ENCODE peak calls at places on chromosomes 5 and 9, in seven cellular contexts. B is Right ventricle myocardium superior; Q is NCI-H510A treated with DMSO at 0.1 percent for 48 hours; E is stimulated activated CD4-positive, alpha-beta T cell treated with anti-CD3 and anti-CD28 coated beads, Interleukin-15, amount 100 ng/mL, for 1 hour; W is posterior vena cava; J is NCI-H1105; A is GM12891. H is an unnamed sample.

GRCh38 chr5:108255468-108255867 is 126.4 kb downstream of the FBXL17 start:
- DNase-seq in B (no peak), Q (no peak), E (no peak), W (no peak), J (no peak), A (no peak), H (no peak)

GRCh38 chr5:154862766-154863165 is 4.3 kb downstream of the CNOT8 start:
- DNase-seq in B (no peak), Q (no peak), E (no peak), W (no peak), J (no peak), A (no peak), H (no peak)

GRCh38 chr5:58503634-58504033 is 12.4 kb downstream of the GAPT start:
- DNase-seq in B (no peak), Q (no peak), E (no peak), W (no peak), J (no peak), A (no peak), H (no peak)

GRCh38 chr5:15463231-15463630 is 36.7 kb upstream of the FBXL7 start:
- DNase-seq in B (no peak), Q (peak), E (no peak), W (no peak), J (peak), A (no peak), H (no peak)

GRCh38 chr5:71782771-71783770 is 64.0 kb downstream of the CARTPT start:
- DNase-seq in B (peak), Q (peak), E (no peak), W (peak), J (peak), A (no peak), H (no peak)

GRCh38 chr9:19161257-19162025 is 34.1 kb upstream of the PLIN2 start:
- DNase-seq in B (no peak), Q (no peak), E (peak), W (no peak), J (no peak), A (peak), H (no peak)

GRCh38 chr5:42612997-42613396 is 143.6 kb upstream of the CCDC152 start:
- DNase-seq in B (no peak), Q (no peak), E (no peak), W (no peak), J (no peak), A (no peak), H (no peak)

GRCh38 chr5:178576591-178577351 is 13.4 kb downstream of the COL23A1 start:
- DNase-seq in B (no peak), Q (no peak), E (no peak), W (no peak), J (no peak), A (no peak), H (no peak)

GRCh38 chr9:120925535-120926396 is 830 bp downstream of the TRAF1 start:
- DNase-seq in B (peak), Q (no peak), E (peak), W (peak), J (no peak), A (no peak), H (no peak)

GRCh38 chr5:6471252-6471651 is 22.6 kb downstream of the UBE2QL1 start:
- DNase-seq in B (no peak), Q (no peak), E (no peak), W (no peak), J (no peak), A (no peak), H (no peak)

GRCh38 chr5:79759848-79760247 is 70.2 kb downstream of the CMYA5 start:
- DNase-seq in B (no peak), Q (no peak), E (no peak), W (no peak), J (no peak), A (no peak), H (no peak)

GRCh38 chr9:130927995-130928900 is 10.8 kb downstream of the FIBCD1 start:
- DNase-seq in B (peak), Q (no peak), E (no peak), W (no peak), J (peak), A (peak), H (no peak)

GRCh38 chr9:137771580-137771979 is 106.0 kb upstream of the CACNA1B start:
- DNase-seq in B (no peak), Q (no peak), E (no peak), W (no peak), J (no peak), A (no peak), H (no peak)

GRCh38 chr5:84779206-84779605 is 394.5 kb upstream of the EDIL3 start:
- DNase-seq in B (no peak), Q (no peak), E (no peak), W (no peak), J (no peak), A (no peak), H (no peak)

GRCh38 chr5:74094096-74094778 is 468.2 kb downstream of the ARHGEF28 start:
- DNase-seq in B (no peak), Q (no peak), E (no peak), W (no peak), J (no peak), A (no peak), H (no peak)

GRCh38 chr9:98687911-98688310 is 20.8 kb downstream of the GABBR2 start:
- DNase-seq in B (no peak), Q (no peak), E (no peak), W (no peak), J (no peak), A (no peak), H (no peak)

GRCh38 chr9:98121096-98121495 is 2.1 kb upstream of the TRIM14 start:
- DNase-seq in B (no peak), Q (no peak), E (no peak), W (no peak), J (no peak), A (no peak), H (no peak)

GRCh38 chr5:994272-994607 is 14.4 kb upstream of the NKD2 start:
- DNase-seq in B (no peak), Q (no peak), E (no peak), W (peak), J (no peak), A (no peak), H (no peak)

GRCh38 chr5:36875051-36875788 is 1.3 kb upstream of the NIPBL start:
- DNase-seq in B (peak), Q (peak), E (peak), W (peak), J (peak), A (no peak), H (no peak)

GRCh38 chr9:25681270-25681669 is 3.0 kb upstream of the TUSC1 start:
- DNase-seq in B (no peak), Q (no peak), E (no peak), W (no peak), J (no peak), A (no peak), H (no peak)

GRCh38 chr5:68180286-68181038 is 35.1 kb upstream of the PIK3R1 start:
- DNase-seq in B (no peak), Q (no peak), E (no peak), W (no peak), J (no peak), A (no peak), H (no peak)

GRCh38 chr5:132310141-132310834 is 16.1 kb downstream of the SLC22A4 start:
- DNase-seq in B (no peak), Q (no peak), E (no peak), W (no peak), J (no peak), A (no peak), H (no peak)

H was measured in esophagus squamous epithelium.